ENCODE peak calls at places on chromosomes 11 and 22, in six cellular contexts. P is HuH-7; X is stimulated activated naive CD8-positive, alpha-beta T cell treated with anti-CD3 and anti-CD28 coated beads, Interleukin-15, Interleukin-2, amounts not matched to agents 100 U/mL and 50 U/mL, for 24 hours; U is naive thymus-derived CD8-positive, alpha-beta T cell; V is AG08396; Q is RWPE1. Y is an unnamed sample.

GRCh38 chr11:68010058-68011041 is at the start of gene ALDH3B1:
- DNase-seq in Q (peak; percentile 70), X (no peak), P (peak; percentile 100), V (peak; percentile 88), U (no peak), Y (no peak)

GRCh38 chr11:1162153-1162497 is 4.4 kb downstream of the MUC5AC start:
- DNase-seq in U (no peak), V (no peak), X (no peak), P (peak; percentile 10), Q (no peak), Y (no peak)

GRCh38 chr22:45757068-45757467 is 85.4 kb downstream of the ATXN10 start:
- DNase-seq in P (no peak), X (no peak), Q (no peak), U (no peak), V (peak; percentile 47), Y (no peak)

GRCh38 chr11:88886796-88887195 is 179.0 kb downstream of the GRM5 start:
- DNase-seq in Q (peak; percentile 8), P (peak; percentile 8), U (no peak), V (peak; percentile 15), X (peak; percentile 19), Y (peak; percentile 61)

GRCh38 chr22:47417699-47418098 is 655.2 kb downstream of the TBC1D22A start:
- DNase-seq in V (no peak), U (no peak), P (no peak), X (no peak), Q (no peak), Y (no peak)

GRCh38 chr11:132402056-132402684 is 1031.8 kb downstream of the NTM start:
- DNase-seq in P (no peak), Q (peak; percentile 8), X (no peak), V (peak; percentile 30), U (no peak), Y (peak; percentile 21)

GRCh38 chr11:104547996-104548661 is 350.1 kb downstream of the CASP12 start:
- DNase-seq in P (no peak), Q (no peak), V (no peak), X (no peak), U (no peak), Y (no peak)

GRCh38 chr11:111450480-111451320 is 61.5 kb downstream of the BTG4 start:
- DNase-seq in Q (no peak), P (no peak), U (no peak), X (no peak), V (no peak), Y (no peak)

GRCh38 chr22:19429950-19430889 is 1.3 kb downstream of the HIRA start:
- DNase-seq in U (peak; percentile 21), P (peak; percentile 34), Q (peak; percentile 10), X (peak; percentile 50), V (peak; percentile 70), Y (peak; percentile 65)

GRCh38 chr11:44007746-44008501 is 39.9 kb upstream of the ACCSL start:
- DNase-seq in U (no peak), X (no peak), V (no peak), Q (no peak), P (no peak), Y (no peak)

GRCh38 chr11:75706260-75706729 is 11.3 kb upstream of the MOGAT2 start:
- DNase-seq in U (peak; percentile 45), P (peak; percentile 78), V (peak; percentile 86), Q (peak; percentile 81), X (peak; percentile 73), Y (peak; percentile 76)

GRCh38 chr11:57458410-57459111 is 1.8 kb upstream of the RTN4RL2 start:
- DNase-seq in Q (no peak), P (peak; percentile 100), X (peak; percentile 77), U (no peak), V (peak; percentile 74), Y (peak; percentile 60)

GRCh38 chr11:130124096-130124495 is 35.5 kb upstream of the ST14 start:
- DNase-seq in V (peak; percentile 75), Q (peak; percentile 81), P (no peak), U (no peak), X (no peak), Y (no peak)

Y was measured in activated CD8-positive, alpha-beta T cell treated with anti-CD3 and anti-CD28 coated beads, Interleukin-2, amount 10 ng/mL, durations not matched to agents 7 days and 5 days.